ENCODE peak calls at places on chromosomes 16 and 17, in six cellular contexts. E is SJCRH30, P is fibroblast of lung, U is stomach, Q is pancreas, T is body of pancreas. R is an unnamed sample.

GRCh38 chr16:46822270-46822669 is 8.7 kb downstream of the C16orf87 start:
- DNase-seq in E (no peak), P (peak; percentile 46), U (no peak), Q (no peak), T (no peak), R (no peak)

GRCh38 chr17:80630721-80631120 is 86.1 kb downstream of the RPTOR start:
- DNase-seq in E (no peak), P (no peak), U (no peak), Q (no peak), T (no peak), R (no peak)

GRCh38 chr16:84331998-84332780 is 36.1 kb upstream of the ATP2C2 start:
- DNase-seq in E (no peak), P (no peak), U (no peak), Q (no peak), T (no peak), R (no peak)

GRCh38 chr16:57863434-57864160 is 61.3 kb upstream of the KIFC3 start:
- DNase-seq in E (peak; percentile 64), P (peak; percentile 80), U (peak; percentile 71), Q (peak; percentile 73), T (peak; percentile 74), R (peak; percentile 73)

GRCh38 chr16:24070851-24071250 is 185.3 kb upstream of the CACNG3 start:
- DNase-seq in E (peak; percentile 29), P (peak; percentile 21), U (no peak), Q (no peak), T (peak; percentile 23), R (no peak)

GRCh38 chr17:74415608-74416396 is 16.1 kb upstream of the GPRC5C start:
- DNase-seq in E (no peak), P (no peak), U (no peak), Q (no peak), T (no peak), R (no peak)

GRCh38 chr16:59067207-59067606 is 333.1 kb upstream of the GOT2 start:
- DNase-seq in E (peak; percentile 8), P (no peak), U (no peak), Q (peak; percentile 14), T (no peak), R (peak; percentile 23)

GRCh38 chr17:65455972-65456343 is 105.5 kb downstream of the AXIN2 start:
- DNase-seq in E (peak; percentile 7), P (peak; percentile 41), U (no peak), Q (no peak), T (no peak), R (no peak)

GRCh38 chr17:38602453-38602852 is 3.3 kb downstream of the SRCIN1 start:
- DNase-seq in E (no peak), P (no peak), U (no peak), Q (no peak), T (no peak), R (no peak)

GRCh38 chr17:38600906-38601305 is 4.8 kb downstream of the SRCIN1 start:
- DNase-seq in E (no peak), P (no peak), U (no peak), Q (no peak), T (no peak), R (no peak)

GRCh38 chr17:38600416-38600815 is 5.3 kb downstream of the SRCIN1 start:
- DNase-seq in E (no peak), P (no peak), U (no peak), Q (no peak), T (no peak), R (no peak)

GRCh38 chr17:38602862-38603785 is 2.6 kb downstream of the SRCIN1 start:
- DNase-seq in E (no peak), P (no peak), U (no peak), Q (no peak), T (no peak), R (no peak)

DNA sequence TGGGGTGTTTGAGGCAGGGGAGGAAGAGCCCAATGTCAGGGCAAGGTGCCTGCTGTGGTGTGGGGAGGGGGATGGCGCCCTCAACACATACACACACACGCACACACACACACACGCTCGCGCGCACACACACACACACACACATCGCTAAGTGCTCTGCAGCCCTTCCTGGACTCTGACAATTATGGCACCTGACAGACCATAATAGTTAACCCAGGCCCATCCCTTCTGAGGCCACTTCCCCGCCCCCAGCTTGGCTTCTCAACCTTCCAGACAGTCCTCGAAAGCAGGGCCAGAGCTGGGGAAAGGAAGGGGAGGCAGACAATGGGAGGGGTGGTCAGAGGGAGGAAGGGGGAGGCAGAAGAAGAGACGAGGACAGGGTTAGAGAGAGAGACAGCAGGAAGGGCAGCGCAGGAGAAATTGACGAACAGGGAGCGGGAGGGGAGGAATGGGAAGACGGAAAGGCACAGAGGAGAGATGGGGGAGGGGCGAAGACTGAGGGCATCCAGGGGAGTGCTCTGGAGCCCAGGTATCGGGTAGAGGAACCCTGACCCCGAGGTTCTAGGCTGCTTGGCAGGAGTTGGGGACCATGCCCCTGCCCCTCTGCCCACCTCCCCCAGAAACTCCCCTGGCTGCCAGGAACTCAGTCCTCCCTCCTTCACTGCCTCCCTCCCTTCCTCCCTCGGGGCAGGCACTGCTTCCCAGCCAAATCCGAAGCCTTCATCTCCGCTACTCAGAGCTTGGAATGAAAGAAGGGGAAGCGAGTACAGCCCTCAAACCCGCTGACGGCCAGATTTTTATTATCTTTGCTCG is 4.0 kb downstream of the SRCIN1 start:
- DNase-seq in E (no peak), P (no peak), U (no peak), Q (no peak), T (no peak), R (no peak)
- H3K27me3 ChIP-seq in E (peaks cover 25% of the 10 kb centered on the region), P (peaks cover 29% of the 10 kb centered on the region), U (peaks cover 98% of the 10 kb centered on the region), Q (no peaks in the 10 kb centered on the region), T (no peaks in the 10 kb centered on the region), R (peaks cover 86% of the 10 kb centered on the region)

GRCh38 chr17:83194761-83195329 is 115.4 kb downstream of the METRNL start:
- DNase-seq in E (peak; percentile 2), P (no peak), U (no peak), Q (no peak), T (no peak), R (peak; percentile 83)

GRCh38 chr17:83193336-83194188 is 114.2 kb downstream of the METRNL start:
- DNase-seq in E (peak; percentile 9), P (no peak), U (peak; percentile 23), Q (peak; percentile 15), T (peak; percentile 9), R (peak; percentile 78)

GRCh38 chr17:83192161-83192788 is 112.9 kb downstream of the METRNL start:
- DNase-seq in E (peak; percentile 24), P (peak; percentile 44), U (no peak), Q (peak; percentile 12), T (peak; percentile 9), R (peak; percentile 81)

GRCh38 chr17:83195330-83196087 is 116.1 kb downstream of the METRNL start:
- DNase-seq in E (no peak), P (peak; percentile 55), U (peak; percentile 77), Q (no peak), T (no peak), R (peak; percentile 97)

DNA sequence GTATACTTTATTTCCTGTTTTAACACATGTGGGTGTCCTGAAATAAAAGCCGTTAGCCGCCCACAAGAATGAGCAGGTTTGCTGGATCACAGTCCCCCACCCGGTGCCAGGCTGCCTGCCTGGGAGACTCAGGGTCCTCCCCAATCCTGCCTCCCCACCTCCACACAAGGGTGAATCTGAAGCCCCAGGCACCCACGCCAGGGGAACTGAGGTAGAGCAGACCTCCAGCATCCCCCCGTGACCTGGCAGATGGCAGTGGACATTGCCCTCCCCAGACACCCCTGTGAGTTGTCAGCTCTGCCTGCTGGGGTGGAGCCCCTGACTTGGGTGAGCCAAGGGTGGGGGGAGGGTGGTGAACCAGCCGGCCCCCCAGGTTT is 114.8 kb downstream of the METRNL start:
- DNase-seq in E (peak; percentile 4), P (no peak), U (no peak), Q (no peak), T (no peak), R (peak; percentile 15)
- H3K27ac ChIP-seq in E (no peak overlapping the region), P (no peak overlapping the region), U (peak overlapping the region; percentile 10), Q (no peak overlapping the region), T (no peak overlapping the region), R (peak overlapping the region; percentile 85)

DNA sequence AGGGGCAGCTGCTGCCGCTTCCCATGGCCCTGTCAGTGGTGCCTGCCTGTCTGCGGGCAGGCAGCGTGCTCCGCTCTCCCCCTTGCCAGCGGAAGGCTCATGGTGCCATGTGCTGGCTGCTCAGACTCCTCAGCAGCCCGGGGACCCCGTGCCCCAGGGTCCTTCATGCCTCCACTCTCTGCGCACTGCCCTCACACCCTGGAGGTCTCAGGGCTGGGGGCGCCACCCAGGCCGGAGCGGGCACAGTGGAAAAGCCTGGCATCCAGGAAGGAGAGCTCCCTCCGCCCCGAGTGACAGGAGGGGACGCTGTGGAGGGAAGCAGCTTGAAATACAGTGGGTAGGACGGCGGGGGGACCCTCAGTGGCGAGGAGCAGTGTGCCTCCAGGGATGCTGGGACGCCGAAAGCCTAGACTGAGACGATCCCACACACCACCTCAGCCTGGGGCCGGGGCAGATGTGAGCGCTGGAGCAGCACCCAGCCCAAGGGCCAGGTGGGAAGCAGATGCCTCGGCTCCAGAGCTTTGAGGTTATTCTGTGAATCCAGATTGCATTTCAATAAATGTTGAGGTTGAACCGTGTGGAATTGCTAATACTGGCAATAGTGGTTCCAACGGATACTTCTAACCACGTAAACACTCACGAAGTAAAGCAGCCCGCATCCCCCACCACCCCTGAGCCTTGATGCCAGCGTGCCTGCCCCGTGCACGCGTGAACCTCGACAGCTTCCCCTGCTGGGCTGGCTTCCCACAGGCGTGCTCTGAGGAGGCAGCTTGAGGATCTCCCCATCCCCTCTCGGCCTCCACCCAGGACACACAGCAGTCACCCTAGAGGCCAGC is 6.5 kb downstream of the TMEM204 start:
- DNase-seq in E (no peak), P (no peak), U (no peak), Q (no peak), T (no peak), R (no peak)
- H3K4me1 ChIP-seq in E (peaks cover 23% of the 10 kb centered on the region), P (peaks cover 22% of the 10 kb centered on the region), U (peaks cover 81% of the 10 kb centered on the region), Q (no peaks in the 10 kb centered on the region), T (no peaks in the 10 kb centered on the region), R (peaks cover 67% of the 10 kb centered on the region)

GRCh38 chr17:3765981-3766380 is 35.0 kb downstream of the ITGAE start:
- DNase-seq in E (no peak), P (no peak), U (no peak), Q (no peak), T (no peak), R (no peak)

GRCh38 chr17:3768786-3769185 is 32.2 kb downstream of the ITGAE start:
- DNase-seq in E (no peak), P (no peak), U (no peak), Q (no peak), T (no peak), R (no peak)

GRCh38 chr17:3763777-3764170 is 37.2 kb downstream of the ITGAE start:
- DNase-seq in E (no peak), P (no peak), U (no peak), Q (no peak), T (no peak), R (no peak)

GRCh38 chr17:3768341-3768740 is 32.6 kb downstream of the ITGAE start:
- DNase-seq in E (no peak), P (no peak), U (no peak), Q (no peak), T (no peak), R (no peak)

GRCh38 chr17:3766783-3767182 is 34.2 kb downstream of the ITGAE start:
- DNase-seq in E (no peak), P (no peak), U (no peak), Q (no peak), T (no peak), R (no peak)
- H3K27me3 ChIP-seq in E (no peaks in the 10 kb centered on the region), P (peaks cover 7% of the 10 kb centered on the region), U (peaks cover 11% of the 10 kb centered on the region), Q (no peaks in the 10 kb centered on the region), T (no peaks in the 10 kb centered on the region), R (peaks cover 23% of the 10 kb centered on the region)

GRCh38 chr17:70408768-70409167 is 239.4 kb downstream of the KCNJ2 start:
- DNase-seq in E (no peak), P (no peak), U (no peak), Q (no peak), T (no peak), R (no peak)

GRCh38 chr17:70407501-70407900 is 238.2 kb downstream of the KCNJ2 start:
- DNase-seq in E (no peak), P (peak; percentile 68), U (no peak), Q (no peak), T (no peak), R (no peak)

GRCh38 chr17:70405492-70406220 is 236.3 kb downstream of the KCNJ2 start:
- DNase-seq in E (peak; percentile 29), P (peak; percentile 98), U (no peak), Q (no peak), T (no peak), R (no peak)
- H3K27ac ChIP-seq in E (peak overlapping the region; percentile 31), P (no peak overlapping the region), U (no peak overlapping the region), Q (no peak overlapping the region), T (peak overlapping the region; percentile 10), R (no peak overlapping the region)

R was measured in tibial artery.